ENCODE peak calls at places on chromosomes 11 and 22, in four cellular contexts. H is lower leg skin, F is heart left ventricle, K is transverse colon. D is an unnamed sample.

GRCh38 chr11:92511522-92512203 is 287.0 kb downstream of the FAT3 start:
- DNase-seq in F (no peak), H (no peak), K (no peak), D (no peak)

GRCh38 chr11:37946155-37946766 is 1348.2 kb upstream of the RAG2 start:
- DNase-seq in K (peak), H (no peak), F (no peak), D (no peak)

GRCh38 chr11:77082838-77083552 is 16.2 kb downstream of the CAPN5 start:
- DNase-seq in F (peak), K (peak), H (peak), D (no peak)

GRCh38 chr11:101478587-101479375 is 105.0 kb downstream of the TRPC6 start:
- DNase-seq in K (no peak), F (no peak), H (no peak), D (no peak)

GRCh38 chr11:66047541-66048365 is 1.2 kb downstream of the GAL3ST3 start:
- DNase-seq in F (no peak), H (no peak), K (no peak), D (no peak)

GRCh38 chr11:1039481-1040427 is 3.2 kb upstream of the MUC6 start:
- DNase-seq in K (no peak), H (no peak), F (no peak), D (no peak)

GRCh38 chr11:74019860-74020259 is 11.0 kb upstream of the UCP3 start:
- DNase-seq in F (no peak), K (no peak), H (no peak), D (no peak)

GRCh38 chr22:19761500-19762314 is 1.1 kb downstream of the TBX1 start:
- DNase-seq in H (no peak), K (no peak), F (no peak), D (no peak)

GRCh38 chr11:75508051-75508561 is 17.6 kb downstream of the GDPD5 start:
- DNase-seq in F (no peak), K (no peak), H (no peak), D (no peak)

GRCh38 chr11:587978-588380 is 11.7 kb downstream of the PHRF1 start:
- DNase-seq in K (no peak), H (no peak), F (no peak), D (no peak)

GRCh38 chr22:35154937-35155387 is 89.0 kb downstream of the ISX start:
- DNase-seq in H (peak), K (peak), F (peak), D (no peak)

GRCh38 chr11:108748971-108749370 is 84.1 kb downstream of the DDX10 start:
- DNase-seq in H (no peak), K (no peak), F (no peak), D (no peak)

GRCh38 chr22:45218974-45219373 is 21.7 kb downstream of the KIAA0930 start:
- DNase-seq in H (no peak), F (no peak), K (no peak), D (no peak)

GRCh38 chr22:33337524-33337923 is 279.3 kb upstream of the SYN3 start:
- DNase-seq in K (peak), H (no peak), F (no peak), D (no peak)

GRCh38 chr22:39664485-39665200 is 94.1 kb downstream of the CACNA1I start:
- DNase-seq in K (peak), F (no peak), H (no peak), D (no peak)

GRCh38 chr22:23270212-23270733 is 90.0 kb downstream of the BCR start:
- DNase-seq in K (no peak), F (no peak), H (no peak), D (no peak)
- TF ChIP-seq CTCF in K (no peak), F (no peak), H (no peak), D (peak)

GRCh38 chr11:13338437-13339069 is 61.0 kb downstream of the BMAL1 start:
- DNase-seq in F (no peak), K (no peak), H (no peak), D (no peak)
- TF ChIP-seq POLR2A in F (no peak), K (no peak), H (no peak), D (no peak)

GRCh38 chr11:34682822-34683221 is 61.9 kb downstream of the EHF start:
- DNase-seq in H (no peak), K (no peak), F (no peak), D (no peak)
- TF ChIP-seq CTCF in H (no peak), K (no peak), F (no peak), D (no peak)

GRCh38 chr22:49894321-49895072 is 23.7 kb downstream of the ALG12 start:
- DNase-seq in H (no peak), K (no peak), F (no peak), D (no peak)
- TF ChIP-seq POLR2A in H (no peak), K (no peak), F (no peak), D (no peak)

DNA sequence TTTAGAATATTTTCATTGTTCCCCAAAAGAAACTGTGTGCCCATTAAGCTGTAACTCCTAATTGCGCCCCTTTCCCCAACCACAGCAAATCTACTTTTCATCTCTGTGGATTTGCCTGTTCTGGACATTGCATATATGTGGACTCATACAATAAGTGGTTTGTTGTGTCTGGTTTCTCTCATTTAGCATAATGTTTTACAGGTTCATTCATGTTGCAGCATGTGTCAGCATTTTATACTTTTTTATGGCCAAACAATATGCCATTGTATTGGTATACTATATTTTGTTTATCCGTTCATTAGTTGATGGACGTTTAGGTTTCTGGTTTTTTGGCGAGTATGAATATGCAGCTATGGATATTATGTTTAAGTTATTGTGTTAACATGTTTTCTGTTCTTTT is 23.8 kb downstream of the NUCB2 start:
- DNase-seq in H (no peak), F (no peak), K (no peak), D (no peak)
- TF ChIP-seq CTCF in H (no peak), F (no peak), K (no peak), D (no peak)

GRCh38 chr11:119337581-119338317 is 2.9 kb downstream of the C1QTNF5 start:
- DNase-seq in F (no peak), H (no peak), K (no peak), D (no peak)
- TF ChIP-seq POLR2A in F (no peak), H (no peak), K (no peak), D (no peak)